ENCODE peak calls at places on chromosomes 12 and 14, in five cellular contexts. Z is H9, U is trophoblast cell, W is mesenchymal stem cell, I is H1. V is an unnamed sample.
A peak's percentile ranks its signal among the peaks of the same experiment; 100 is the strongest.

GRCh38 chr14:92135269-92135668 is 13.5 kb downstream of the CPSF2 start:
- DNase-seq in Z (no peak), U (peak; percentile 39), W (peak; percentile 58), I (no peak), V (no peak)

GRCh38 chr12:80272516-80272915 is 171.5 kb upstream of the PTPRQ start:
- DNase-seq in Z (no peak), U (no peak), W (no peak), I (no peak), V (peak; percentile 11)

GRCh38 chr12:23686095-23686494 is 263.4 kb downstream of the SOX5 start:
- DNase-seq in Z (no peak), U (no peak), W (no peak), I (no peak), V (no peak)

GRCh38 chr14:20332946-20333782 is at the start of gene CCNB1IP1:
- DNase-seq in Z (peak; percentile 76), U (peak; percentile 80), W (peak; percentile 93), I (peak; percentile 61), V (peak; percentile 64)

GRCh38 chr12:78964521-78964920 is 99.9 kb downstream of the SYT1 start:
- DNase-seq in Z (no peak), U (no peak), W (peak; percentile 3), I (no peak), V (no peak)

GRCh38 chr12:80714055-80714454 is 2.7 kb upstream of the MYF5 start:
- DNase-seq in Z (peak; percentile 72), U (peak; percentile 7), W (peak; percentile 37), I (no peak), V (no peak)

GRCh38 chr14:99272669-99273024 is 650 bp upstream of the BCL11B start:
- DNase-seq in Z (no peak), U (no peak), W (no peak), I (no peak), V (no peak)

GRCh38 chr12:52246720-52247621 is 13.9 kb downstream of the KRT7 start:
- DNase-seq in Z (no peak), U (peak; percentile 47), W (no peak), I (no peak), V (no peak)

GRCh38 chr14:30623412-30624131 is 1.5 kb downstream of the SCFD1 start:
- DNase-seq in Z (no peak), U (no peak), W (no peak), I (no peak), V (no peak)

GRCh38 chr14:21264025-21264801 is 5.0 kb downstream of the HNRNPC start:
- DNase-seq in Z (no peak), U (peak; percentile 56), W (peak; percentile 84), I (no peak), V (no peak)

GRCh38 chr12:97837401-97837800 is 374.8 kb downstream of the RMST start:
- DNase-seq in Z (no peak), U (peak; percentile 52), W (peak; percentile 10), I (no peak), V (no peak)

GRCh38 chr12:50182461-50182860 is 15.3 kb upstream of the CERS5 start:
- DNase-seq in Z (no peak), U (no peak), W (no peak), I (no peak), V (no peak)

GRCh38 chr14:72512925-72513324 is 381.0 kb downstream of the DPF3 start:
- DNase-seq in Z (no peak), U (no peak), W (no peak), I (no peak), V (no peak)

GRCh38 chr14:68527329-68527851 is 265.5 kb downstream of the ZFP36L1 start:
- DNase-seq in Z (no peak), U (no peak), W (peak; percentile 68), I (no peak), V (no peak)

GRCh38 chr12:127677537-127678131 is 589.3 kb upstream of the TMEM132C start:
- DNase-seq in Z (peak; percentile 87), U (peak; percentile 83), W (peak; percentile 70), I (peak; percentile 84), V (peak; percentile 73)

DNA sequence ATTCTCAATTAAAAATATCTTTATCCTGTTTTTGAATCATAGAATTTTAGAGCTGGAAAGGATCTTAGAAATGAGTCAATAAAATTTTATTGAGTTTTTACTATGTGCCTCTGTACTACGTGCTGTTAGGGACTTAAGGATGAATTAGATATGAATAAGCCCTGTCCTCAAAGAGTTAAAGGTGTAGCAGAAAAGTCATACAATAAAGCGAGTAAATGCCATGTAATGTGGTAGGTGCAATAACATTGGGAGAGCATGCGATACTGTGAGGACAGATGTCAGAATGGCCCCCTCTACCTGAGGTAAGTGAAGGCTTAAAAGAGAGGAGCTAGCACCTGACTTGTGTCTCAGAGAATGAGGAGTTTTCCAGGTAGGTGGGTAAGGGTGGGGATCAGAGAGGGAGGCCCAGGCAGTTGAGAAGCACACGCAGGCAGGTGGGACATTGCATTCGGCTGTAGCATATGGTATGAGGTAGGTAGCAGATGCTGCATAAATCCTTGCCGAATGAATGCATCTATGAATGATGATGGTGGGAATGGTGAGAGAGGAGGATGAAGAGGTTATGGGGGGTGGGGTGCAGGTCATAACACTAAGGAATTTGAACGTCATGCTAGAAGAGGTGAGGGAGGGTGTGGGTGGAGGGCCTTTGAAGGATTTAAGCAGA is 35.4 kb upstream of the ATP23 start:
- DNase-seq in Z (no peak), U (no peak), W (no peak), I (no peak), V (no peak)
- H2BK12ac ChIP-seq in Z (no peak overlapping the region), U (no peak overlapping the region), W (no peak overlapping the region), I (no peak overlapping the region), V (no peak overlapping the region)

GRCh38 chr14:101992708-101993107 is 28.3 kb downstream of the DYNC1H1 start:
- DNase-seq in Z (no peak), U (no peak), W (no peak), I (no peak), V (no peak)
- H2BK12ac ChIP-seq in Z (no peak overlapping the region), U (no peak overlapping the region), W (no peak overlapping the region), I (no peak overlapping the region), V (no peak overlapping the region)

GRCh38 chr14:23299558-23299957 is 3.1 kb downstream of the PPP1R3E start:
- DNase-seq in Z (no peak), U (peak; percentile 29), W (peak; percentile 80), I (no peak), V (no peak)
- H2BK12ac ChIP-seq in Z (no peak overlapping the region), U (no peak overlapping the region), W (no peak overlapping the region), I (no peak overlapping the region), V (no peak overlapping the region)

DNA sequence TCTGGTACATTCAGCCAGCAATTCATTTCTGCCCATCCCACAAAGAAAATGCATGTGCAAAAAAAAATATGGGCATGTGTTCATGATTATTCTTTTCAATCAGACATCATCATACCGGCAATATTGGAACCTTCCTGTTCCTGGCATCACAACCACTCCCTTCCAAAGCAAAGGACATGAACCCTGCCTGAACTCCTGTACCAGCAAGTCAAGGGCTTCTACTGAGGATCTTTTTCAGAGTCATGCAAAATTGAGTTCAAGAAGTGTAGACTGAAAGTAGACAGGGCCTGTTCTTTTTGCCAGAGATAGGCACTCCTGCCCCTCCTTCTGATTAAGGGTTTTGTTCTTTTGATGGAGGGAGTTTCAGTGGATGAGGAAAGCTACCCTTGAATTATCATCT is 22.2 kb upstream of the DIO2 start:
- DNase-seq in Z (no peak), U (no peak), W (no peak), I (no peak), V (no peak)
- H2BK12ac ChIP-seq in Z (no peak overlapping the region), U (no peak overlapping the region), W (no peak overlapping the region), I (no peak overlapping the region), V (no peak overlapping the region)

GRCh38 chr12:879641-880040 is 69.9 kb downstream of the RAD52 start:
- DNase-seq in Z (no peak), U (no peak), W (peak; percentile 29), I (no peak), V (no peak)

GRCh38 chr12:868722-869121 is 80.8 kb downstream of the RAD52 start:
- DNase-seq in Z (no peak), U (no peak), W (no peak), I (no peak), V (no peak)

GRCh38 chr12:870378-870777 is 79.1 kb downstream of the RAD52 start:
- DNase-seq in Z (no peak), U (no peak), W (no peak), I (no peak), V (no peak)

DNA sequence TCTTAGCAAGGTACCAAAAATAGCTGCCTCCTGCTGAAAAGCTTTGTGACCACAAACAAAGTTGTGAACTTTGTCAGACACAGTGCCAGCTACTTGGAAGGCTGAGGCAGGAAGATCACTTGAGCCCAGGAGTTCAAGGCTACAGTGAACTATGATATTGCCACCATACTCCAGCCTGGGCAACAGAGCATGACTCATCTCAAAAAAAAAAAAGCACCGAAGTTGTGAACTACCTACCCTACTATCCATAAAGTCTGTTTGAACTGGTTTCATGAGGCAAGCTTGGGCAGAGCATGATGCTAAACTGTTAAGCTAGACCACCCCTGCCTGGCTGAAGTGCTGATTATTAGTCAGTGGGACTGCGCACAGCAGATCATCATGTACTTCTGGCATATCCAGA is 75.5 kb downstream of the RAD52 start:
- DNase-seq in Z (no peak), U (no peak), W (peak; percentile 20), I (no peak), V (no peak)
- H2BK12ac ChIP-seq in Z (no peak overlapping the region), U (no peak overlapping the region), W (no peak overlapping the region), I (no peak overlapping the region), V (no peak overlapping the region)

GRCh38 chr14:65696801-65697200 is 284.3 kb downstream of the FUT8 start:
- DNase-seq in Z (no peak), U (no peak), W (no peak), I (no peak), V (no peak)
- H2BK12ac ChIP-seq in Z (no peak overlapping the region), U (no peak overlapping the region), W (no peak overlapping the region), I (no peak overlapping the region), V (no peak overlapping the region)

DNA sequence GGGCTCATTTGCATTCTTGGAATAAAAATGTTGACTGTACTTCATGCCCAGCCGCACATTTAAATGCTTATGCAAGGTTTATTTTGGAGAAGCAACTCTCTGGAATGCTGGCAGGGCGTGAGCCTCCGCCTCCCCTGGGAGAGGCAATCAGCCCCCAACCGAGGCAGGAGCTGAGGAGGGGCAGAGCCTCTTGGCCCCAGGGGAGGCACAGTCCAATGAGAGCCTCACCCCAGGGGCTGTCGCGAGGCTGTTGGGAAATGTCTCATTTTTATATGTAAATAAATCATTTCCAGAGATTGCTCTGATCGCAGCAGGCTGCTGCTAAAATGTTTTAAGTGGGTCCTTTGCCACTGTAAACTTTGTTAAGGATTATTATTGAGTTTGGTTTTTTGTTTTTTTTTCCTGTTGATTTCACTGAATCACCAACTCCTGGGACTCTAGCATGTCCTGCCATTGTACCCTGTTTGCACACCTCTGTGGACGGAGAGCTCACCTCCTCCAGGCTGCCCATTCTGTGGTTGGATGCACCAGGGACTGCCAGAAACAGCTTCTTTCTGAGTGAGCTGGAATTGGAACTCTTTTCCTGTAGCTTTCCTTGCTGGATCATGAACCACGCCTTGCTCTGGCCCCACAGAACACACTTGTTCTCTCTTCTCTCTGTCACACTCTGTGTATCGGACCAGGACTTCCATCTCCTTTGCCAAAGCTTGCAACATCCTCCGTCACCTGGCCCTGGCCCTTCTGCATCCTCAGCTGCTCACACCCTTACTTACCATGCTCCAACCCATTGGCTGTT is 46.9 kb upstream of the FAM181A start:
- DNase-seq in Z (no peak), U (no peak), W (no peak), I (no peak), V (no peak)
- H2BK12ac ChIP-seq in Z (no peak overlapping the region), U (no peak overlapping the region), W (no peak overlapping the region), I (peak overlapping the region; percentile 51), V (no peak overlapping the region)